ENCODE peak calls at places on chromosomes 6 and 20, in five cellular contexts. O, J, A, B and Q are unnamed samples.

GRCh38 chr20:52923123-52923543 is 49.0 kb upstream of the TSHZ2 start:
- DNase-seq in A (peak; percentile 97), J (peak; percentile 38), O (no peak), B (no peak), Q (no peak)

GRCh38 chr6:144122861-144123260 is 27.5 kb upstream of the STX11 start:
- DNase-seq in B (no peak), J (no peak), A (no peak), O (no peak), Q (no peak)

GRCh38 chr6:49284134-49284533 is 178.9 kb downstream of the MMUT start:
- DNase-seq in B (no peak), O (no peak), J (no peak), A (no peak), Q (no peak)

GRCh38 chr6:104862456-104862855 is 2.7 kb upstream of the HACE1 start:
- DNase-seq in O (no peak), B (no peak), A (no peak), J (no peak), Q (no peak)

GRCh38 chr6:13496508-13497180 is 9.2 kb upstream of the GFOD1 start:
- DNase-seq in A (no peak), B (no peak), J (no peak), O (no peak), Q (no peak)

GRCh38 chr20:47411161-47411560 is 54.7 kb upstream of the ZMYND8 start:
- DNase-seq in B (no peak), O (no peak), A (no peak), J (no peak), Q (no peak)

GRCh38 chr6:44254957-44255808 is 2.1 kb downstream of the SLC35B2 start:
- DNase-seq in J (no peak), O (peak; percentile 56), B (no peak), A (no peak), Q (no peak)

GRCh38 chr20:3710027-3710426 is 2.4 kb downstream of the SIGLEC1 start:
- DNase-seq in A (no peak), B (no peak), O (no peak), J (no peak), Q (no peak)

GRCh38 chr6:154247119-154247814 is 109.3 kb downstream of the IPCEF1 start:
- DNase-seq in B (no peak), J (no peak), O (no peak), A (no peak), Q (no peak)

GRCh38 chr20:32387262-32387661 is 29.1 kb downstream of the ASXL1 start:
- DNase-seq in J (no peak), A (no peak), O (no peak), B (no peak), Q (no peak)

GRCh38 chr6:35920793-35921732 is at the start of gene SRPK1:
- DNase-seq in O (peak; percentile 95), B (peak; percentile 88), A (peak; percentile 89), J (peak; percentile 96), Q (peak; percentile 94)

GRCh38 chr6:11538049-11538798 is 675 bp downstream of the TMEM170B start:
- DNase-seq in A (no peak), B (peak; percentile 48), J (peak; percentile 63), O (peak; percentile 63), Q (peak; percentile 29)

GRCh38 chr6:84685983-84686584 is 78.3 kb downstream of the TBX18 start:
- DNase-seq in B (no peak), A (no peak), O (no peak), J (no peak), Q (no peak)

GRCh38 chr6:151701820-151702562 is 105.5 kb upstream of the ESR1 start:
- DNase-seq in O (no peak), B (no peak), J (no peak), A (no peak), Q (no peak)

GRCh38 chr20:57122481-57123138 is 143.8 kb downstream of the BMP7 start:
- DNase-seq in O (no peak), B (no peak), J (no peak), A (no peak), Q (no peak)

GRCh38 chr6:169324086-169324485 is 70.4 kb upstream of the THBS2 start:
- DNase-seq in A (no peak), O (no peak), J (no peak), B (no peak), Q (no peak)

GRCh38 chr20:33460711-33461110 is 17.1 kb upstream of the SNTA1 start:
- DNase-seq in B (no peak), O (no peak), J (no peak), A (no peak), Q (no peak)

GRCh38 chr6:2733324-2733723 is 17.4 kb downstream of the MYLK4 start:
- DNase-seq in A (no peak), B (peak; percentile 33), J (no peak), O (peak; percentile 71), Q (peak; percentile 77)

GRCh38 chr6:11944111-11944510 is 68.0 kb upstream of the HIVEP1 start:
- DNase-seq in B (no peak), J (peak; percentile 33), A (no peak), O (no peak), Q (no peak)

GRCh38 chr6:8995156-8995555 is 559.8 kb upstream of the SLC35B3 start:
- DNase-seq in O (no peak), J (no peak), A (no peak), B (no peak), Q (no peak)

GRCh38 chr6:85824329-85824728 is 181.6 kb upstream of the SYNCRIP start:
- DNase-seq in B (no peak), A (no peak), O (no peak), J (no peak), Q (no peak)

GRCh38 chr6:105431226-105431625 is 28.3 kb upstream of the PREP start:
- DNase-seq in J (peak; percentile 61), B (no peak), A (no peak), O (no peak), Q (no peak)

GRCh38 chr6:74137910-74138309 is 441.9 kb downstream of the CD109 start:
- DNase-seq in B (no peak), J (peak; percentile 16), A (no peak), O (no peak), Q (no peak)

GRCh38 chr20:54122189-54122588 is 51.6 kb downstream of the CYP24A1 start:
- DNase-seq in O (no peak), A (no peak), B (no peak), J (peak; percentile 24), Q (no peak)

GRCh38 chr20:63966172-63966943 is 3.4 kb downstream of the ZNF512B start:
- DNase-seq in O (no peak), A (peak; percentile 88), B (no peak), J (no peak), Q (no peak)

GRCh38 chr6:169071394-169071793 is 182.3 kb downstream of the THBS2 start:
- DNase-seq in A (no peak), B (no peak), J (no peak), O (no peak), Q (no peak)

DNA sequence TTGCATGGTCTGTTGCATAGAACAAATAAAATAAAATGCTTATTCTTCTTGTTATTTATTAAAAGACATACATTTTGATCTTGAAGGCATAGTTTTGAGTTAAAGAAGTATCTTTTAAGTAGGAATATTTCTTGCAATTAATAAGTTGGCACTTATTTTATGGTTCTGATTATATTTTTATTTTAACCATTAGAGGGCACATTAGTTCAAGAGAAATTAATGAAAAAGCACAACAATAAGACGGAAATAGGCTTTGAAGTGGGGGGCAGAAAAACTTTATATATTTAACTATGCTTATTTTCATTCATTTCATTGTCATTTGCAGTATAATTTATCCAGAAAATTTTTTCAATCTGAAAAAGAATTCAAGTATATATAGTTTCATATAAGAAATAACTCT is 44.2 kb upstream of the MAP3K7 start:
- DNase-seq in B (no peak), O (no peak), J (no peak), A (no peak), Q (no peak)
- TF ChIP-seq CTCF in B (no peak), O (no peak), J (peak; percentile 7), A (peak; percentile 37), Q (peak; percentile 10)

GRCh38 chr6:111379831-111380230 is 103.2 kb downstream of the REV3L start:
- DNase-seq in J (no peak), A (no peak), B (no peak), O (no peak), Q (no peak)

GRCh38 chr6:111377558-111378120 is 105.4 kb downstream of the REV3L start:
- DNase-seq in A (no peak), B (no peak), J (no peak), O (no peak), Q (no peak)

GRCh38 chr6:111379302-111379701 is 103.7 kb downstream of the REV3L start:
- DNase-seq in A (no peak), J (no peak), O (no peak), B (no peak), Q (no peak)

GRCh38 chr6:111381126-111381525 is 101.9 kb downstream of the REV3L start:
- DNase-seq in B (no peak), O (no peak), A (no peak), J (no peak), Q (no peak)

GRCh38 chr6:111382476-111383294 is 100.3 kb downstream of the REV3L start:
- DNase-seq in J (no peak), A (no peak), B (no peak), O (no peak), Q (no peak)
- H3K36me3 ChIP-seq in J (no peaks in the 10 kb centered on the region), A (peaks cover 51% of the 10 kb centered on the region), B (no peaks in the 10 kb centered on the region), O (peaks cover 18% of the 10 kb centered on the region), Q (no peaks in the 10 kb centered on the region)

GRCh38 chr6:39378175-39378889 is 55.8 kb upstream of the KCNK16 start:
- DNase-seq in A (no peak), B (no peak), J (no peak), O (no peak), Q (no peak)

GRCh38 chr6:39380837-39381534 is 58.5 kb upstream of the KCNK16 start:
- DNase-seq in A (no peak), J (no peak), B (no peak), O (no peak), Q (no peak)

GRCh38 chr6:39377530-39377929 is 55.0 kb upstream of the KCNK16 start:
- DNase-seq in O (peak; percentile 60), B (peak; percentile 71), A (no peak), J (peak; percentile 88), Q (no peak)

GRCh38 chr6:39381535-39382140 is 59.1 kb upstream of the KCNK16 start:
- DNase-seq in A (no peak), B (no peak), O (no peak), J (no peak), Q (no peak)

DNA sequence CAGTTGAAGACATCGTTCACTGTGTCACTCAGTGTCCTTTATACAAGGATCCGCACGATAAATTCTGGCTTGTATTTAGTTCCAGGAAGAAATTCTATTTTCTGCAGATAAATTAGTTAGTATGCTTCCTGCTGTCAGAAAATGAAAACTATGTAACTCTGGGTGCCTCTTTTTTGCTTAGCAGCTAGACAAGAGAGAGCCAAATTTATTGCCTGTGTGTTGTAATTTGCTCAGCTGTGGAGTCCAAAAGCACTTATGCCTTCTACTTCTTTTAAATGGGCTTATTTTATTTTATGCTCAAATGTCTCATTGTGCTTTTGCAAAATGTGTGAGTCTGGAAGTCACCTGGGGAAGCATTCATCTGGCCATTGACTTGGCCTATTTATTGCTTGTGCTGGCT is 56.5 kb upstream of the KCNK16 start:
- DNase-seq in A (no peak), O (no peak), J (no peak), B (no peak), Q (no peak)
- H3K27ac ChIP-seq in A (no peak overlapping the region), O (no peak overlapping the region), J (no peak overlapping the region), B (no peak overlapping the region), Q (no peak overlapping the region)

DNA sequence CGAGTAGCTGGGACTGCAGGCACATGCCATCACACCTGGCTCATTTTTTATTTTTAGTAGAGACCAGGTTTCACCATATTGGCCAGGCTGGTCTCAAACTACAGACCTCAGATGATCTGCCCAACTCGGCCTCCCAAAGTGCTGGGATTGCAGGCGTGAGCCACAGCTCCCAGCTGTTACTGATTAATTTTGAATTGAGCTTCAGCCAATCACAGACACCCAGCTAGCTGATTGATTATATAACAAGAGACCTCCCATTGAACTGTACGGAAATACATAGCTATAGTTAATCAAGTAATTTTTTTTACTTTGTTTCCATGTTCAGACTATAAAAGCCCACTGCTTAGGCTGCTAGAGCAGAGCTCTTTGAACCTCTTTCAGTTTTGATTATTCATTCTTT is 31.6 kb downstream of the PKIB start:
- DNase-seq in A (no peak), O (no peak), J (no peak), B (no peak), Q (no peak)
- TF ChIP-seq CTCF in A (no peak), O (no peak), J (no peak), B (no peak), Q (no peak)